ENCODE peak calls at places on chromosomes 13 and 19, in seven cellular contexts. One of them, this sample, is unnamed.
A peak's percentile ranks its signal among the peaks of the same experiment; 100 is the strongest.

GRCh38 chr19:33216198-33216830 is 9.3 kb downstream of the SLC7A10 start:
- DNase-seq in ACHN: no peak
- DNase-seq in osteocyte: no peak
- DNase-seq in astrocyte of the cerebellum: no peak
- DNase-seq in stimulated activated CD4-positive, alpha-beta T cell treated with anti-CD3 and anti-CD28 coated beads, Interleukin-2, amount 100 ng/mL, for 48 hours: no peak
- DNase-seq in NCI-H146: no peak
- DNase-seq in adrenal gland: no peak
- DNase-seq in this sample: no peak

GRCh38 chr19:42658148-42658547 is 63.4 kb upstream of the CEACAM8 start:
- DNase-seq in ACHN: no peak
- DNase-seq in osteocyte: no peak
- DNase-seq in astrocyte of the cerebellum: no peak
- DNase-seq in stimulated activated CD4-positive, alpha-beta T cell treated with anti-CD3 and anti-CD28 coated beads, Interleukin-2, amount 100 ng/mL, for 48 hours: no peak
- DNase-seq in NCI-H146: no peak
- DNase-seq in adrenal gland: no peak
- DNase-seq in this sample: no peak

GRCh38 chr13:36887758-36888521 is 32.1 kb downstream of the SMAD9 start:
- DNase-seq in ACHN: no peak
- DNase-seq in osteocyte: no peak
- DNase-seq in astrocyte of the cerebellum: no peak
- DNase-seq in stimulated activated CD4-positive, alpha-beta T cell treated with anti-CD3 and anti-CD28 coated beads, Interleukin-2, amount 100 ng/mL, for 48 hours: no peak
- DNase-seq in NCI-H146: no peak
- DNase-seq in adrenal gland: no peak
- DNase-seq in this sample: no peak

GRCh38 chr19:913080-913748 is at the start of gene R3HDM4:
- DNase-seq in ACHN: peak; percentile 65
- DNase-seq in osteocyte: peak; percentile 92
- DNase-seq in astrocyte of the cerebellum: no peak
- DNase-seq in stimulated activated CD4-positive, alpha-beta T cell treated with anti-CD3 and anti-CD28 coated beads, Interleukin-2, amount 100 ng/mL, for 48 hours: peak; percentile 81
- DNase-seq in NCI-H146: peak; percentile 47
- DNase-seq in adrenal gland: peak; percentile 78
- DNase-seq in this sample: peak; percentile 77

GRCh38 chr19:42480335-42481095 is 37.8 kb upstream of the CXCL17 start:
- DNase-seq in ACHN: no peak
- DNase-seq in osteocyte: no peak
- DNase-seq in astrocyte of the cerebellum: no peak
- DNase-seq in stimulated activated CD4-positive, alpha-beta T cell treated with anti-CD3 and anti-CD28 coated beads, Interleukin-2, amount 100 ng/mL, for 48 hours: no peak
- DNase-seq in NCI-H146: no peak
- DNase-seq in adrenal gland: peak; percentile 75
- DNase-seq in this sample: no peak

GRCh38 chr13:50713849-50714248 is 129.6 kb downstream of the DLEU7 start:
- DNase-seq in ACHN: peak; percentile 45
- DNase-seq in osteocyte: no peak
- DNase-seq in astrocyte of the cerebellum: peak; percentile 88
- DNase-seq in stimulated activated CD4-positive, alpha-beta T cell treated with anti-CD3 and anti-CD28 coated beads, Interleukin-2, amount 100 ng/mL, for 48 hours: no peak
- DNase-seq in NCI-H146: no peak
- DNase-seq in adrenal gland: no peak
- DNase-seq in this sample: no peak

GRCh38 chr19:42088471-42089190 is 12.7 kb downstream of the ZNF574 start:
- DNase-seq in ACHN: peak; percentile 27
- DNase-seq in osteocyte: no peak
- DNase-seq in astrocyte of the cerebellum: peak; percentile 62
- DNase-seq in stimulated activated CD4-positive, alpha-beta T cell treated with anti-CD3 and anti-CD28 coated beads, Interleukin-2, amount 100 ng/mL, for 48 hours: no peak
- DNase-seq in NCI-H146: no peak
- DNase-seq in adrenal gland: no peak
- DNase-seq in this sample: no peak

GRCh38 chr19:32091196-32091595 is 254.2 kb upstream of the ZNF507 start:
- DNase-seq in ACHN: no peak
- DNase-seq in osteocyte: no peak
- DNase-seq in astrocyte of the cerebellum: no peak
- DNase-seq in stimulated activated CD4-positive, alpha-beta T cell treated with anti-CD3 and anti-CD28 coated beads, Interleukin-2, amount 100 ng/mL, for 48 hours: no peak
- DNase-seq in NCI-H146: no peak
- DNase-seq in adrenal gland: no peak
- DNase-seq in this sample: no peak

GRCh38 chr19:13985771-13986347 is 20.3 kb downstream of the RFX1 start:
- DNase-seq in ACHN: no peak
- DNase-seq in osteocyte: no peak
- DNase-seq in astrocyte of the cerebellum: no peak
- DNase-seq in stimulated activated CD4-positive, alpha-beta T cell treated with anti-CD3 and anti-CD28 coated beads, Interleukin-2, amount 100 ng/mL, for 48 hours: no peak
- DNase-seq in NCI-H146: peak; percentile 38
- DNase-seq in adrenal gland: no peak
- DNase-seq in this sample: no peak

GRCh38 chr13:43985437-43986051 is 105.8 kb downstream of the LACC1 start:
- DNase-seq in ACHN: no peak
- DNase-seq in osteocyte: no peak
- DNase-seq in astrocyte of the cerebellum: no peak
- DNase-seq in stimulated activated CD4-positive, alpha-beta T cell treated with anti-CD3 and anti-CD28 coated beads, Interleukin-2, amount 100 ng/mL, for 48 hours: no peak
- DNase-seq in NCI-H146: peak; percentile 87
- DNase-seq in adrenal gland: no peak
- DNase-seq in this sample: no peak

GRCh38 chr13:29674532-29674931 is 79.0 kb upstream of the SLC7A1 start:
- DNase-seq in ACHN: no peak
- DNase-seq in osteocyte: no peak
- DNase-seq in astrocyte of the cerebellum: no peak
- DNase-seq in stimulated activated CD4-positive, alpha-beta T cell treated with anti-CD3 and anti-CD28 coated beads, Interleukin-2, amount 100 ng/mL, for 48 hours: no peak
- DNase-seq in NCI-H146: no peak
- DNase-seq in adrenal gland: no peak
- DNase-seq in this sample: no peak

GRCh38 chr13:107376393-107377085 is 808.6 kb upstream of the ARGLU1 start:
- DNase-seq in ACHN: no peak
- DNase-seq in osteocyte: no peak
- DNase-seq in astrocyte of the cerebellum: no peak
- DNase-seq in stimulated activated CD4-positive, alpha-beta T cell treated with anti-CD3 and anti-CD28 coated beads, Interleukin-2, amount 100 ng/mL, for 48 hours: no peak
- DNase-seq in NCI-H146: no peak
- DNase-seq in adrenal gland: no peak
- DNase-seq in this sample: no peak

GRCh38 chr19:50550594-50550966 is 17.7 kb downstream of the LRRC4B start:
- DNase-seq in ACHN: no peak
- DNase-seq in osteocyte: no peak
- DNase-seq in astrocyte of the cerebellum: no peak
- DNase-seq in stimulated activated CD4-positive, alpha-beta T cell treated with anti-CD3 and anti-CD28 coated beads, Interleukin-2, amount 100 ng/mL, for 48 hours: no peak
- DNase-seq in NCI-H146: no peak
- DNase-seq in adrenal gland: no peak
- DNase-seq in this sample: no peak

GRCh38 chr19:30464162-30464561 is 92.0 kb downstream of the ZNF536 start:
- DNase-seq in ACHN: no peak
- DNase-seq in osteocyte: no peak
- DNase-seq in astrocyte of the cerebellum: no peak
- DNase-seq in stimulated activated CD4-positive, alpha-beta T cell treated with anti-CD3 and anti-CD28 coated beads, Interleukin-2, amount 100 ng/mL, for 48 hours: no peak
- DNase-seq in NCI-H146: no peak
- DNase-seq in adrenal gland: no peak
- DNase-seq in this sample: no peak

GRCh38 chr13:96925869-96926628 is 68.2 kb downstream of the OXGR1 start:
- DNase-seq in ACHN: no peak
- DNase-seq in osteocyte: no peak
- DNase-seq in astrocyte of the cerebellum: no peak
- DNase-seq in stimulated activated CD4-positive, alpha-beta T cell treated with anti-CD3 and anti-CD28 coated beads, Interleukin-2, amount 100 ng/mL, for 48 hours: no peak
- DNase-seq in NCI-H146: no peak
- DNase-seq in adrenal gland: no peak
- DNase-seq in this sample: no peak

GRCh38 chr13:50393641-50394040 is 378.4 kb downstream of the KCNRG start:
- DNase-seq in ACHN: no peak
- DNase-seq in osteocyte: no peak
- DNase-seq in astrocyte of the cerebellum: no peak
- DNase-seq in stimulated activated CD4-positive, alpha-beta T cell treated with anti-CD3 and anti-CD28 coated beads, Interleukin-2, amount 100 ng/mL, for 48 hours: no peak
- DNase-seq in NCI-H146: peak; percentile 91
- DNase-seq in adrenal gland: no peak
- DNase-seq in this sample: no peak

GRCh38 chr19:29323046-29323971 is 110.4 kb upstream of the UQCRFS1 start:
- DNase-seq in ACHN: no peak
- DNase-seq in osteocyte: peak; percentile 73
- DNase-seq in astrocyte of the cerebellum: no peak
- DNase-seq in stimulated activated CD4-positive, alpha-beta T cell treated with anti-CD3 and anti-CD28 coated beads, Interleukin-2, amount 100 ng/mL, for 48 hours: no peak
- DNase-seq in NCI-H146: no peak
- DNase-seq in adrenal gland: peak; percentile 33
- DNase-seq in this sample: no peak

GRCh38 chr19:6062961-6063575 is 47.2 kb downstream of the RFX2 start:
- DNase-seq in ACHN: no peak
- DNase-seq in osteocyte: peak; percentile 67
- DNase-seq in astrocyte of the cerebellum: no peak
- DNase-seq in stimulated activated CD4-positive, alpha-beta T cell treated with anti-CD3 and anti-CD28 coated beads, Interleukin-2, amount 100 ng/mL, for 48 hours: no peak
- DNase-seq in NCI-H146: no peak
- DNase-seq in adrenal gland: peak; percentile 50
- DNase-seq in this sample: peak; percentile 9

GRCh38 chr13:38564751-38565150 is 122.1 kb upstream of the FREM2 start:
- DNase-seq in ACHN: no peak
- DNase-seq in osteocyte: no peak
- DNase-seq in astrocyte of the cerebellum: no peak
- DNase-seq in stimulated activated CD4-positive, alpha-beta T cell treated with anti-CD3 and anti-CD28 coated beads, Interleukin-2, amount 100 ng/mL, for 48 hours: no peak
- DNase-seq in NCI-H146: peak; percentile 80
- DNase-seq in adrenal gland: no peak
- DNase-seq in this sample: no peak

GRCh38 chr19:42989851-42990250 is 36.4 kb downstream of the PSG11 start:
- DNase-seq in ACHN: no peak
- DNase-seq in osteocyte: no peak
- DNase-seq in astrocyte of the cerebellum: peak; percentile 0
- DNase-seq in stimulated activated CD4-positive, alpha-beta T cell treated with anti-CD3 and anti-CD28 coated beads, Interleukin-2, amount 100 ng/mL, for 48 hours: no peak
- DNase-seq in NCI-H146: no peak
- DNase-seq in adrenal gland: no peak
- DNase-seq in this sample: no peak

GRCh38 chr13:102536695-102537485 is 59.9 kb upstream of the TPP2 start:
- DNase-seq in ACHN: no peak
- DNase-seq in osteocyte: no peak
- DNase-seq in astrocyte of the cerebellum: no peak
- DNase-seq in stimulated activated CD4-positive, alpha-beta T cell treated with anti-CD3 and anti-CD28 coated beads, Interleukin-2, amount 100 ng/mL, for 48 hours: no peak
- DNase-seq in NCI-H146: no peak
- DNase-seq in adrenal gland: no peak
- DNase-seq in this sample: no peak

GRCh38 chr19:49119411-49120324 is at the start of gene PPFIA3:
- DNase-seq in ACHN: peak; percentile 64
- DNase-seq in osteocyte: peak; percentile 92
- DNase-seq in astrocyte of the cerebellum: no peak
- DNase-seq in stimulated activated CD4-positive, alpha-beta T cell treated with anti-CD3 and anti-CD28 coated beads, Interleukin-2, amount 100 ng/mL, for 48 hours: no peak
- DNase-seq in NCI-H146: peak; percentile 46
- DNase-seq in adrenal gland: peak; percentile 83
- DNase-seq in this sample: peak; percentile 77

GRCh38 chr19:18091217-18091608 is 4.5 kb upstream of the IL12RB1 start:
- DNase-seq in ACHN: no peak
- DNase-seq in osteocyte: no peak
- DNase-seq in astrocyte of the cerebellum: no peak
- DNase-seq in stimulated activated CD4-positive, alpha-beta T cell treated with anti-CD3 and anti-CD28 coated beads, Interleukin-2, amount 100 ng/mL, for 48 hours: peak; percentile 71
- DNase-seq in NCI-H146: no peak
- DNase-seq in adrenal gland: peak; percentile 69
- DNase-seq in this sample: peak; percentile 49

GRCh38 chr13:20667857-20668256 is 35.6 kb upstream of the IL17D start:
- DNase-seq in ACHN: no peak
- DNase-seq in osteocyte: no peak
- DNase-seq in astrocyte of the cerebellum: no peak
- DNase-seq in stimulated activated CD4-positive, alpha-beta T cell treated with anti-CD3 and anti-CD28 coated beads, Interleukin-2, amount 100 ng/mL, for 48 hours: no peak
- DNase-seq in NCI-H146: no peak
- DNase-seq in adrenal gland: no peak
- DNase-seq in this sample: no peak

GRCh38 chr13:72839831-72840426 is 58.0 kb downstream of the PIBF1 start:
- DNase-seq in ACHN: peak; percentile 57
- DNase-seq in osteocyte: no peak
- DNase-seq in astrocyte of the cerebellum: peak; percentile 28
- DNase-seq in stimulated activated CD4-positive, alpha-beta T cell treated with anti-CD3 and anti-CD28 coated beads, Interleukin-2, amount 100 ng/mL, for 48 hours: peak; percentile 19
- DNase-seq in NCI-H146: peak; percentile 53
- DNase-seq in adrenal gland: peak; percentile 68
- DNase-seq in this sample: peak; percentile 46

GRCh38 chr19:30001794-30002193 is 59.8 kb downstream of the URI1 start:
- DNase-seq in ACHN: no peak
- DNase-seq in osteocyte: no peak
- DNase-seq in astrocyte of the cerebellum: peak; percentile 15
- DNase-seq in stimulated activated CD4-positive, alpha-beta T cell treated with anti-CD3 and anti-CD28 coated beads, Interleukin-2, amount 100 ng/mL, for 48 hours: no peak
- DNase-seq in NCI-H146: no peak
- DNase-seq in adrenal gland: no peak
- DNase-seq in this sample: no peak

GRCh38 chr19:55304279-55304978 is 20.6 kb downstream of the BRSK1 start:
- DNase-seq in ACHN: peak; percentile 19
- DNase-seq in osteocyte: no peak
- DNase-seq in astrocyte of the cerebellum: no peak
- DNase-seq in stimulated activated CD4-positive, alpha-beta T cell treated with anti-CD3 and anti-CD28 coated beads, Interleukin-2, amount 100 ng/mL, for 48 hours: peak; percentile 24
- DNase-seq in NCI-H146: peak; percentile 19
- DNase-seq in adrenal gland: peak; percentile 64
- DNase-seq in this sample: peak; percentile 85

GRCh38 chr13:29118471-29118870 is 298.3 kb downstream of the MTUS2 start:
- DNase-seq in ACHN: no peak
- DNase-seq in osteocyte: no peak
- DNase-seq in astrocyte of the cerebellum: no peak
- DNase-seq in stimulated activated CD4-positive, alpha-beta T cell treated with anti-CD3 and anti-CD28 coated beads, Interleukin-2, amount 100 ng/mL, for 48 hours: no peak
- DNase-seq in NCI-H146: no peak
- DNase-seq in adrenal gland: no peak
- DNase-seq in this sample: no peak

GRCh38 chr13:113758651-113759524 is at the start of gene TMEM255B:
- DNase-seq in ACHN: peak; percentile 78
- DNase-seq in osteocyte: peak; percentile 81
- DNase-seq in astrocyte of the cerebellum: no peak
- DNase-seq in stimulated activated CD4-positive, alpha-beta T cell treated with anti-CD3 and anti-CD28 coated beads, Interleukin-2, amount 100 ng/mL, for 48 hours: peak; percentile 72
- DNase-seq in NCI-H146: peak; percentile 78
- DNase-seq in adrenal gland: peak; percentile 88
- DNase-seq in this sample: peak; percentile 90

GRCh38 chr19:30063184-30064020 is 121.4 kb downstream of the URI1 start:
- DNase-seq in ACHN: no peak
- DNase-seq in osteocyte: no peak
- DNase-seq in astrocyte of the cerebellum: no peak
- DNase-seq in stimulated activated CD4-positive, alpha-beta T cell treated with anti-CD3 and anti-CD28 coated beads, Interleukin-2, amount 100 ng/mL, for 48 hours: no peak
- DNase-seq in NCI-H146: no peak
- DNase-seq in adrenal gland: peak; percentile 31
- DNase-seq in this sample: peak; percentile 9

GRCh38 chr19:17125728-17126677 is 50.4 kb downstream of the MYO9B start:
- DNase-seq in ACHN: no peak
- DNase-seq in osteocyte: no peak
- DNase-seq in astrocyte of the cerebellum: no peak
- DNase-seq in stimulated activated CD4-positive, alpha-beta T cell treated with anti-CD3 and anti-CD28 coated beads, Interleukin-2, amount 100 ng/mL, for 48 hours: peak; percentile 45
- DNase-seq in NCI-H146: no peak
- DNase-seq in adrenal gland: peak; percentile 91
- DNase-seq in this sample: peak; percentile 59

GRCh38 chr19:1833540-1833939 is 14.7 kb downstream of the REXO1 start:
- DNase-seq in ACHN: no peak
- DNase-seq in osteocyte: no peak
- DNase-seq in astrocyte of the cerebellum: no peak
- DNase-seq in stimulated activated CD4-positive, alpha-beta T cell treated with anti-CD3 and anti-CD28 coated beads, Interleukin-2, amount 100 ng/mL, for 48 hours: no peak
- DNase-seq in NCI-H146: no peak
- DNase-seq in adrenal gland: peak; percentile 94
- DNase-seq in this sample: peak; percentile 93

This sample was measured in testis.